ENCODE peak calls at places on chromosomes 5 and 9, in seven cellular contexts. H is A549; E is CD8-positive, alpha-beta T cell; B is heart left ventricle; O is hepatocyte; F is lower lobe of right lung; A is PC-9. D is an unnamed sample.

GRCh38 chr5:102554728-102555127 is 55.9 kb upstream of the SLCO6A1 start:
- DNase-seq in H (no peak), E (no peak), B (no peak), F (no peak), O (no peak), A (no peak), D (no peak)

GRCh38 chr9:109893222-109893621 is 113.2 kb downstream of the PALM2AKAP2 start:
- DNase-seq in F (no peak), B (no peak), A (no peak), E (no peak), O (no peak), H (no peak), D (no peak)

GRCh38 chr5:73663860-73664240 is 37.9 kb downstream of the ARHGEF28 start:
- DNase-seq in E (no peak), H (peak), A (no peak), F (no peak), O (no peak), B (no peak), D (no peak)

GRCh38 chr9:99187311-99187710 is 34.4 kb downstream of the ALG2 start:
- DNase-seq in F (no peak), A (no peak), B (no peak), E (no peak), H (no peak), O (no peak), D (no peak)

GRCh38 chr5:93623153-93623552 is 40.1 kb downstream of the NR2F1 start:
- DNase-seq in A (no peak), H (no peak), B (no peak), E (no peak), F (no peak), O (no peak), D (no peak)

GRCh38 chr9:137198051-137198747 is 2.3 kb downstream of the TPRN start:
- DNase-seq in A (peak), F (peak), H (no peak), O (peak), B (no peak), E (no peak), D (no peak)

GRCh38 chr5:131275996-131276535 is 12.2 kb downstream of the CDC42SE2 start:
- DNase-seq in O (no peak), B (no peak), H (no peak), E (no peak), A (no peak), F (no peak), D (no peak)

GRCh38 chr5:66993448-66993847 is 203.2 kb downstream of the CD180 start:
- DNase-seq in A (no peak), O (no peak), F (no peak), H (no peak), B (no peak), E (no peak), D (no peak)

GRCh38 chr5:143225511-143225910 is 178.0 kb downstream of the NR3C1 start:
- DNase-seq in O (no peak), A (no peak), E (no peak), B (no peak), F (no peak), H (no peak), D (no peak)

GRCh38 chr9:18910858-18911257 is 122.2 kb downstream of the SAXO1 start:
- DNase-seq in E (no peak), F (no peak), A (no peak), B (no peak), H (no peak), O (peak), D (no peak)

GRCh38 chr9:137026384-137026783 is 1.7 kb downstream of the ABCA2 start:
- DNase-seq in A (no peak), B (no peak), F (no peak), O (no peak), H (no peak), E (no peak), D (no peak)

GRCh38 chr5:100252040-100252439 is 283.1 kb upstream of the FAM174A start:
- DNase-seq in O (no peak), F (no peak), A (no peak), E (no peak), H (no peak), B (no peak), D (no peak)

GRCh38 chr5:76337949-76338589 is 65.0 kb upstream of the IQGAP2 start:
- DNase-seq in O (peak), B (no peak), H (peak), F (no peak), A (peak), E (no peak), D (no peak)

GRCh38 chr5:170135796-170136490 is 30.2 kb downstream of the FOXI1 start:
- DNase-seq in A (no peak), H (no peak), E (no peak), F (no peak), B (no peak), O (no peak), D (no peak)

GRCh38 chr9:12716823-12717222 is 23.6 kb downstream of the TYRP1 start:
- DNase-seq in F (no peak), H (no peak), A (no peak), B (no peak), O (no peak), E (no peak), D (no peak)
- TF ChIP-seq CTCF in F (no peak), H (peak), A (peak), B (peak), O (peak), E (no peak), D (no peak)

GRCh38 chr5:95810305-95811125 is 12.0 kb downstream of the GLRX start:
- DNase-seq in B (no peak), A (no peak), E (no peak), H (no peak), F (no peak), O (no peak), D (no peak)
- H3K27ac ChIP-seq in B (peak), A (no peak), E (peak), H (peak), F (peak), O (peak), D (peak)

GRCh38 chr9:133355881-133356357 is 368 bp downstream of the SURF1 start:
- DNase-seq in A (no peak), B (no peak), E (no peak), H (no peak), F (no peak), O (no peak), D (no peak)
- TF ChIP-seq CTCF in A (no peak), B (no peak), E (no peak), H (peak), F (peak), O (peak), D (no peak)

DNA sequence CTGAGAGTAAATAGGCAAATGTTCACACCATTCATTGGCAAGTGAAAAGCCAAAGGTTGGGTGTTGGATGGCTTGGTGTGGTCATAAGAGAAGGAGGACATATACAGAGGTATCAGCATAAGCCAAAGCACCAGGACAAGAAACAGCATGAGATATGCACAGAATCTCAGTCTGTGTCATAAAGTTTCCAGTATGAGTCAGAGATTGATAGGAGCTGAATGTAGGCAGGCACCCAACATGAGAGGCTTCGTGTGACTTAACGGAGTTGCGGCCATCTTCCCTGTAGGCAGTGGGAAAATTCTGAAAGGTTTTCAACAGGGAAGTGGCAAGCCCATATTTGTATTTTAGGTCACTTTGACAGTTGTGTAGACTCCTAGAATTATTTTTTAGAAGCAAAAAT is 54.5 kb downstream of the SNCAIP start:
- DNase-seq in O (no peak), A (no peak), B (no peak), E (no peak), F (no peak), H (no peak), D (no peak)
- H3K27ac ChIP-seq in O (no peak), A (no peak), B (no peak), E (no peak), F (no peak), H (no peak), D (no peak)

DNA sequence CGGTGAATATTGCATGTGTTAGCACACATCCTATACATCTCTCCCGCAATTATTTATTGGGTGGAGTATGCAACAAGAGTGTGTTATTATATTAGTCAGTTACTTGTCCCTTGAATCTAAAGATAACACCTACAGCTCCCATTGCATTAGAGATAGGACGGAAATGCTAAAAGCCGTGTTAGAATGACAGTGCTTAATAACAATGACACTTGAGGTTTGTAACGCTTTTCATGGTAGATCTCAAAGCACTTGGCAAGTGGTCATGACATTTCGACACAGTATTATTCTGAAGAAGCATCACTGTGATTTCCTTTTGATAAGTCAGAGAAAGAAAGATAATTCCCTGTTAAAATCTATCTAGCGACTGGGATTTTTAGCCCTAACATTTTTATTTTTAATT is 33.4 kb upstream of the TRIO start:
- DNase-seq in F (no peak), O (no peak), E (no peak), B (no peak), H (peak), A (no peak), D (no peak)
- TF ChIP-seq CTCF in F (no peak), O (no peak), E (no peak), B (no peak), H (no peak), A (no peak), D (no peak)

GRCh38 chr9:133369419-133369818 is 6.4 kb downstream of the SURF4 start:
- DNase-seq in O (no peak), B (no peak), F (no peak), A (no peak), H (no peak), E (no peak), D (no peak)

GRCh38 chr9:133370680-133371079 is 5.2 kb downstream of the SURF4 start:
- DNase-seq in F (no peak), H (no peak), E (peak), B (no peak), A (no peak), O (no peak), D (no peak)

GRCh38 chr9:133369923-133370322 is 5.9 kb downstream of the SURF4 start:
- DNase-seq in B (no peak), E (no peak), O (no peak), A (no peak), H (no peak), F (no peak), D (no peak)

GRCh38 chr9:133372144-133372543 is 3.7 kb downstream of the SURF4 start:
- DNase-seq in O (no peak), B (no peak), E (no peak), A (no peak), H (no peak), F (no peak), D (no peak)

DNA sequence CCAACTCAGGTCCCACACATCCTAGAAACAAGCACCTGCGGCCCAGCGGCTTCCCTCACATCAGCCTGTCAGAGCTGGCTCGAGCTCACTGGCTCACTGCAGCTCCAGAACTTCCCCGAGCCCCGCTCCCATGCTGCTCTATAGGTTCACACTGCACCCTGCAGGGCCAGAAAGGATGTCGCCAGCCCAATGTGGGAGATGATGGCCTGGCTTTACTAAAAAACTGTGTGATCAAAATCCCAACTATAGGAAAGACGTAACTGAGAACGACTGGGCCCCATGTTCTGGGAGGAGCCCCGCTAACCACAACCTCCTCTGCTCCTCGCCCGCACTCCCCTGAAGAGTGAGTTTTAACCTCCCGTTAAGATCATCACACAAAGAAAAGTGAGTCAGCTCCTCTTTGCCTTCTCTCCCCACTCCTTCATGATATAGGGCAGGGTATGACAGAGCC is 4.6 kb downstream of the SURF4 start:
- DNase-seq in F (peak), A (no peak), O (no peak), B (no peak), E (peak), H (no peak), D (no peak)
- H3K27ac ChIP-seq in F (peak), A (no peak), O (peak), B (peak), E (peak), H (no peak), D (no peak)

DNA sequence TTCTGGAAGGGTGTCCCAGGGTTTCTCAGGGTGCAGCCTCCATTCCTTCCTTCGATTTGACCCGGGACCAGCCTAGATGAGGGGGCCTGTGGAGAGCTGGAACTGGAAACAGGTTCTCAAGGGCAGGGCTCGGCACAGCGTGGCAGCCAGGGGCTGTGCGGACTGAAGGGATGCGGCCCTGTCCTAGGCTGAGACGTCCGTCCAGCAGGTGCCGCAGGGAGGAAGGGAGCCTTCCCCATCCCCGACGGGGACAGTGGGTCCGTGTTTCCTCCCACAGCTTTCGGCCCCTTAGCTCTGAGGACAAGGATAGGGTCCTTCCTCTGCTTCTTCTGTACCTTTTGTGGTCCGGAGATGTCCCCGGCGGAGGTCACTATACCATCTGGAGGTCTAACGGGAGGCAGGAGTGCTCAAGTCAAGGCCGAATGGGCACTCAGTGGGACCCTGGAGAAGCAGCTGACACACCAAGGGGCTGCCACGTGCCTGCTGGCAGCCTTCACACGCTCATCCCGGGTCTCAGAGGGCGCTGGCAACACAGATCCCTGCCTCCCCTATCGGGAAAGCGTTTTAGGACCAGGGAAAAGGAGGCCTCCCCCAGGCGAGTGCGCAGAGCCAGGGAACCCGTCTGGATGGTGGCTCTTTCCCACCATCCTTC is 49.9 kb downstream of the USP20 start:
- DNase-seq in F (peak), O (no peak), B (peak), E (no peak), H (no peak), A (no peak), D (peak)
- TF ChIP-seq CTCF in F (no peak), O (no peak), B (no peak), E (no peak), H (no peak), A (no peak), D (no peak)

D was measured in tibial artery.